ENCODE peak calls at places on chromosomes 7 and 10, in nine cellular contexts. J is HT1080; A is HEK293T; Z is GM23338; G is activated CD4-positive, alpha-beta T cell treated with anti-CD3 and anti-CD28 coated beads for 1 hour; U is lung microvascular endothelial cell; I is Peyer's patch; H is activated CD8-positive, alpha-beta memory T cell treated with anti-CD3 and anti-CD28 coated beads for 4 hours; Y is SK-N-DZ. O is an unnamed sample.

GRCh38 chr7:36366649-36367560 is 22.8 kb upstream of the ANLN start:
- DNase-seq in Y (peak), G (peak), U (peak), J (peak), I (peak), Z (peak), H (peak), A (peak), O (peak)

GRCh38 chr7:110373514-110374258 is 717.2 kb upstream of the LRRN3 start:
- DNase-seq in J (no peak), A (no peak), H (no peak), G (no peak), Y (peak), U (no peak), Z (no peak), I (no peak), O (no peak)

GRCh38 chr7:81484266-81484665 is 285.6 kb downstream of the HGF start:
- DNase-seq in H (no peak), I (no peak), Y (peak), A (peak), J (peak), Z (peak), G (no peak), U (peak), O (peak)

GRCh38 chr10:35643151-35643975 is 1.3 kb upstream of the FZD8 start:
- DNase-seq in Z (peak), U (peak), H (no peak), G (no peak), I (peak), A (peak), Y (peak), J (peak), O (peak)

GRCh38 chr7:95479992-95480624 is 5.6 kb upstream of the ASB4 start:
- DNase-seq in Y (no peak), A (no peak), I (no peak), J (no peak), H (no peak), G (no peak), U (no peak), Z (no peak), O (no peak)

GRCh38 chr10:132337019-132337418 is 5.0 kb downstream of the LRRC27 start:
- DNase-seq in I (peak), G (no peak), A (no peak), J (no peak), H (no peak), Y (no peak), U (peak), Z (peak), O (no peak)

GRCh38 chr7:909358-910329 is 33.3 kb downstream of the GET4 start:
- DNase-seq in H (no peak), Y (no peak), I (peak), G (no peak), Z (no peak), U (peak), J (no peak), A (peak), O (peak)

GRCh38 chr7:55572378-55573233 is at the start of gene VOPP1:
- DNase-seq in I (peak), H (peak), A (peak), J (peak), Z (peak), U (peak), Y (peak), G (peak), O (peak)

GRCh38 chr7:7791523-7791922 is 73.1 kb upstream of the RPA3 start:
- DNase-seq in Y (no peak), Z (no peak), I (no peak), J (no peak), A (no peak), U (no peak), G (no peak), H (no peak), O (no peak)

GRCh38 chr10:86311176-86311575 is 55.4 kb downstream of the GRID1 start:
- DNase-seq in A (no peak), J (no peak), Y (no peak), U (no peak), I (no peak), Z (no peak), H (no peak), G (no peak), O (no peak)

GRCh38 chr10:3893904-3894563 is 109.0 kb upstream of the KLF6 start:
- DNase-seq in I (no peak), A (no peak), Y (no peak), G (no peak), J (no peak), H (no peak), U (no peak), Z (no peak), O (no peak)

GRCh38 chr7:27576360-27576944 is 86.2 kb downstream of the HIBADH start:
- DNase-seq in G (no peak), U (peak), A (peak), I (no peak), Z (peak), Y (peak), H (no peak), J (peak), O (no peak)

O was measured in heart right ventricle.